ENCODE peak calls at places on chromosomes 6 and 20, in eight cellular contexts. X is B cell, G is glutamatergic neuron, T is mammary epithelial cell, Z is uterus, H is cardiac fibroblast, K is WTC11, N is astrocyte of the spinal cord. I is an unnamed sample.

GRCh38 chr6:100202417-100203194 is 208.6 kb upstream of the MCHR2 start:
- DNase-seq in Z (no peak), T (peak), G (no peak), X (no peak), K (no peak), N (peak), H (peak), I (no peak)

GRCh38 chr20:48823960-48824497 is 3.8 kb downstream of the PREX1 start:
- DNase-seq in N (peak), K (no peak), H (peak), G (no peak), X (peak), T (peak), Z (no peak), I (no peak)

GRCh38 chr6:45543298-45544235 is 165.8 kb upstream of the SUPT3H start:
- DNase-seq in N (peak), X (no peak), G (no peak), H (peak), K (no peak), Z (no peak), T (peak), I (no peak)

GRCh38 chr6:143110572-143110971 is 49.9 kb downstream of the AIG1 start:
- DNase-seq in T (no peak), G (no peak), Z (no peak), N (peak), X (no peak), H (peak), K (no peak), I (no peak)

GRCh38 chr20:10710995-10711775 is 37.4 kb upstream of the JAG1 start:
- DNase-seq in G (no peak), K (no peak), H (no peak), X (no peak), T (no peak), N (no peak), Z (no peak), I (no peak)

GRCh38 chr6:4987427-4987826 is 16.4 kb downstream of the RPP40 start:
- DNase-seq in H (no peak), N (no peak), X (no peak), K (no peak), Z (no peak), T (no peak), G (no peak), I (no peak)

GRCh38 chr20:36601546-36601945 is 4.0 kb upstream of the RAB5IF start:
- DNase-seq in K (no peak), G (no peak), H (no peak), T (no peak), Z (no peak), X (no peak), N (no peak), I (no peak)

GRCh38 chr20:59028812-59029211 is 3.3 kb downstream of the ATP5F1E start:
- DNase-seq in N (peak), H (no peak), T (no peak), Z (no peak), K (no peak), G (no peak), X (no peak), I (no peak)

GRCh38 chr20:31704225-31705119 is 18.2 kb downstream of the BCL2L1 start:
- DNase-seq in T (peak), X (no peak), H (peak), K (peak), Z (no peak), N (peak), G (no peak), I (peak)

GRCh38 chr6:159837141-159837490 is 37.0 kb downstream of the PNLDC1 start:
- DNase-seq in G (no peak), H (no peak), K (no peak), X (no peak), Z (no peak), T (no peak), N (no peak), I (no peak)

GRCh38 chr6:94300424-94301144 is 881.2 kb upstream of the EPHA7 start:
- DNase-seq in N (no peak), K (no peak), Z (no peak), T (no peak), X (no peak), H (no peak), G (no peak), I (no peak)

GRCh38 chr6:92779758-92780157 is 639.6 kb downstream of the EPHA7 start:
- DNase-seq in X (no peak), Z (peak), T (peak), N (peak), K (no peak), H (peak), G (no peak), I (no peak)

GRCh38 chr20:59153832-59154231 is 9.8 kb upstream of the ZNF831 start:
- DNase-seq in H (no peak), N (no peak), K (no peak), G (no peak), X (no peak), T (no peak), Z (no peak), I (no peak)

GRCh38 chr6:161744211-161745067 is 470.6 kb upstream of the AGPAT4 start:
- DNase-seq in K (no peak), T (no peak), G (no peak), Z (no peak), H (peak), N (peak), X (no peak), I (no peak)

GRCh38 chr6:88919032-88919431 is 44.4 kb downstream of the RNGTT start:
- DNase-seq in H (peak), N (no peak), T (no peak), X (no peak), G (no peak), Z (no peak), K (no peak), I (no peak)
- TF ChIP-seq CTCF in H (peak), N (peak), T (peak), X (peak), G (peak), Z (no peak), K (no peak), I (peak)

GRCh38 chr6:107601406-107601805 is 111.5 kb downstream of the SOBP start:
- DNase-seq in H (no peak), G (no peak), K (no peak), T (no peak), N (no peak), Z (no peak), X (no peak), I (no peak)
- TF ChIP-seq CTCF in H (no peak), G (no peak), K (no peak), T (no peak), N (no peak), Z (no peak), X (no peak), I (no peak)

GRCh38 chr20:51545515-51545914 is 3.0 kb upstream of the NFATC2 start:
- DNase-seq in X (no peak), Z (no peak), G (no peak), K (no peak), T (no peak), H (no peak), N (no peak), I (no peak)

GRCh38 chr20:51541189-51542032 is 1.1 kb downstream of the NFATC2 start:
- DNase-seq in K (peak), Z (peak), H (no peak), N (peak), T (no peak), G (peak), X (peak), I (peak)

GRCh38 chr20:51540585-51540984 is 1.9 kb downstream of the NFATC2 start:
- DNase-seq in H (no peak), N (no peak), X (no peak), G (no peak), K (no peak), T (no peak), Z (no peak), I (no peak)

GRCh38 chr20:51542894-51543788 is 622 bp upstream of the NFATC2 start:
- DNase-seq in T (no peak), X (no peak), K (no peak), N (no peak), H (no peak), Z (no peak), G (no peak), I (no peak)

DNA sequence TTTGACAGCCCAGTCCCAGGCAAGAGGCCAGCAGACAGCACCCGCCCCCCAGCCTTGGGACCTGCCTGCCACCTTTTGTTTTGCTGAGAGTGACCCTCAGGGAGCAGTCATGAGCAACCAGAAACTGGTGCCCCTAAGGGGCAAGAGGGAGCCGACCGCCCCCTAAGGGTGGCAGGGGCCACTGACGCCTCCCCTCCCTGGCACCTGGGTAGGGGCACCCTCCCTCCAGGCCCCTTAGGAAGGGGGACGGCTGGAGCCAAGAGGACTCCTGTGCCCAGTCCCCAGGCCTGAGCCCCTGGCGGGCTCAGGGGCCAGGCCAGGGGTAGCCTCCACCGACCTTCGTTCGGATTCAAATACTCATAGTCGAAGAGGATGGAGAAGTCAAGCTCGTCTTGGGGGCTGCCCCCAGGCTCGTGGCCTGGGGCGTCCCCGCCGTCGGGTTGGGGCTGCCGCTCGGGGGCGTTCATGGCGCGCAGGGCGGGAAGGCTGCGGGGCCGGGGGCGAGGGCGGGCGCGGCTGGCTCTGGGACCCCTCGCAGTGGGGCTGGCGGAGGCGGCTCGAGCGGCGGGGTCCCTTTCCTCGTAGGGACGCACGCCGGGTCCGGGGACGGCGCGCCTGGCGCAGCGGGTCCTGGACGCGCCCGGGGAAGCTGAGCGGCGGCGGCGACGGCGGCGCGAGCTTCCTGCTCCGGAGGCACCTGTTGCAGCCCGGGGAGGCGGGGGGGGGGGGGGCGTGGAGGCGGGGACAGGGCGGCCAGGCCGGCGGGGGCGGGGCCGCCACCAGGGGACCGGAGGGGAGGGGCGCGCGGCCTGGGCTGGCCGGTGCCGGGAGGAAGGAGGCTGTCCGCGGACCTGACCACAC is at the start of gene NFATC2:
- DNase-seq in H (no peak), K (peak), T (no peak), Z (peak), G (peak), N (no peak), X (peak), I (peak)
- TF ChIP-seq CTCF in H (no peak), K (no peak), T (no peak), Z (no peak), G (no peak), N (no peak), X (peak), I (no peak)

GRCh38 chr6:145116591-145117178 is 618.6 kb downstream of the EPM2A start:
- DNase-seq in N (no peak), H (no peak), K (no peak), X (no peak), T (peak), G (no peak), Z (no peak), I (no peak)
- TF ChIP-seq CTCF in N (no peak), H (no peak), K (no peak), X (no peak), T (no peak), G (no peak), Z (no peak), I (no peak)

GRCh38 chr6:75430631-75431345 is 62.8 kb downstream of the FILIP1 start:
- DNase-seq in H (peak), Z (no peak), X (no peak), N (peak), T (no peak), K (no peak), G (no peak), I (no peak)
- TF ChIP-seq CTCF in H (no peak), Z (no peak), X (no peak), N (no peak), T (no peak), K (no peak), G (no peak), I (no peak)

GRCh38 chr6:110039996-110040383 is 61.9 kb downstream of the GPR6 start:
- DNase-seq in T (peak), X (peak), H (peak), G (no peak), K (peak), Z (no peak), N (peak), I (peak)
- TF ChIP-seq CTCF in T (peak), X (no peak), H (peak), G (no peak), K (no peak), Z (no peak), N (peak), I (no peak)

GRCh38 chr6:42783876-42784738 is 2.3 kb downstream of the BICRAL start:
- DNase-seq in H (peak), T (no peak), G (no peak), K (no peak), Z (no peak), X (no peak), N (peak), I (no peak)
- TF ChIP-seq CTCF in H (no peak), T (no peak), G (no peak), K (no peak), Z (no peak), X (no peak), N (no peak), I (no peak)

DNA sequence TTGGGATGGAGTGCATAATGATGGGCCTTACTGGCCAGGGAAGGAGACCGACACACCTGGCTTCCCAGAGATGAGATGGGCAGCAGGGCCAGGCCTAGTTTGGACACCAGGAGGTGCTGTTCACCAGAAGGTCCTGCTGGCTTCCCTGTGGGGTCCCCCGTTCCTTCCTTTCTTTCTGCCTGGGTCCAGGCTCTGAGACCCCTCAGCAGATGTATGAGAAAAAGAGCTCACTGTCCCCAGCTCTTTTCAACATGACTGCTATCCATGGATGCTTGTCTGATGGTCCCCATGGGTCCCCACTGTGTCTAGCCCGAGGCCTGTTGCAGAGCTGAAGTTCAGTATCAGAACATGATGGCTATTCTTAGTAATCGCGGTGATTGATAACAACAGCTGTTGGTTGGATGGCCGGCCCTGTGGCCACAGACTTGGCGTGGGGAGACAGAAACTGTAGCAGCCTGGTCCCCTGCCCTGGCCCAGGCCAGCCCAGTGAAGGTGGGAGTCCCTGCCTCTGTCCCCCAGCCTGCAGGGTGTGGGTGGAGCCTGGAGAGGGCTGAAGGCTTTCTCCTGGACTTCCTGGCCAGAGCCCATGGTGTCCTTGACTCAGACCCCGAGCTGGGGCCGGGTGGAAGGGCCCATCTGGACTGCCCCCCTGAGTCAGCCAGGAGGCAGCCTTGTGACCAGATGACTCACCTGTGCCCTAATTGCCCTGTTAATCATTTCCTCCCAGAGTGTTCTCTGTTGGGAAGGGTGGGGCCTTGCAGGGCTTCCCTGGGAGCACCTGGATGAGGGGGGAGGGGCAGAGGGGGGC is 9.9 kb upstream of the BAK1 start:
- DNase-seq in H (peak), K (peak), N (peak), T (peak), X (no peak), G (peak), Z (peak), I (peak)
- TF ChIP-seq CTCF in H (peak), K (no peak), N (peak), T (peak), X (peak), G (peak), Z (peak), I (peak)

DNA sequence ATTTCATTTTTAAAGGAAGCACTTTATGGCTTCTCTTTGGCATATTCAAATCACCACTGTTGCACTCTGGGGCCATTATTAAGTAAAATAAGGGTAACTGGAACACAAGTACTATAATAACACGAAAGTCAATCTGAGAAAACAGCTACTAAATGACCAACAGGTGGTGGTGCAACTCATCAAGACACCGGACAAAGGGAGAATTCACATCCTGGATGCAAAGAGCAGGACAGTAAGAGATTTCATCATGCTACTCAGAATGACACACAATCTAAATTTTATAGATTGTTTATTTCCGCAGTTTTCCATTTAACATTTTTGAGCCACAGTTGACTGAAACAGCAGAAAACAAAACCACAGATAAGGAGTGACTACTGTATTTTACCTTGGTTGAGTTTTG is 27.6 kb upstream of the LY86 start:
- DNase-seq in K (no peak), N (no peak), Z (no peak), T (no peak), H (no peak), G (no peak), X (no peak), I (no peak)
- TF ChIP-seq CTCF in K (no peak), N (no peak), Z (no peak), T (peak), H (no peak), G (no peak), X (no peak), I (no peak)